ENCODE peak calls at places on chromosomes 4 and X, in nine cellular contexts. C is aorta; A is thyroid gland; I is cardiac muscle cell; F is left ventricle myocardium inferior; P is gastrocnemius medialis; T is effector memory CD4-positive, alpha-beta T cell; E is adrenal gland; L is stomach. H is an unnamed sample. For H3K9me3, the result is how much of the 10 kb centered on the place peaks cover.

GRCh38 chrX:17931855-17932254 is 70.8 kb upstream of the RAI2 start:
- DNase-seq in L (no peak), I (no peak), E (no peak), P (no peak), A (no peak), C (no peak), T (no peak), F (no peak), H (no peak)

GRCh38 chr4:153115322-153116100 is 88.7 kb upstream of the TRIM2 start:
- DNase-seq in L (peak), P (no peak), A (no peak), E (no peak), C (peak), I (no peak), F (no peak), T (peak), H (peak)

GRCh38 chr4:159747983-159748382 is 645.1 kb downstream of the RAPGEF2 start:
- DNase-seq in A (no peak), E (no peak), P (no peak), I (no peak), F (no peak), T (no peak), L (no peak), C (no peak), H (no peak)

GRCh38 chrX:11458175-11458574 is 165.0 kb downstream of the AMELX start:
- DNase-seq in L (no peak), P (peak), F (no peak), C (no peak), T (no peak), A (peak), I (no peak), E (no peak), H (no peak)

GRCh38 chr4:127470290-127470809 is 162.4 kb upstream of the INTU start:
- DNase-seq in E (no peak), L (no peak), A (no peak), C (no peak), F (no peak), I (no peak), P (no peak), T (no peak), H (no peak)

GRCh38 chrX:840556-840955 is 210.0 kb downstream of the SHOX start:
- DNase-seq in T (no peak), A (no peak), P (no peak), C (no peak), E (no peak), F (no peak), I (no peak), L (no peak), H (no peak)

GRCh38 chrX:11890843-11891514 is 132.9 kb downstream of the MSL3 start:
- DNase-seq in A (no peak), T (no peak), I (no peak), P (peak), F (peak), L (no peak), E (peak), C (peak), H (no peak)

GRCh38 chr4:111546881-111547280 is 598.4 kb upstream of the FAM241A start:
- DNase-seq in L (no peak), A (no peak), P (no peak), E (no peak), T (no peak), C (no peak), I (no peak), F (no peak), H (no peak)

GRCh38 chrX:133574716-133575115 is 159.4 kb upstream of the GPC4 start:
- DNase-seq in A (no peak), F (no peak), I (no peak), C (no peak), P (no peak), E (no peak), L (no peak), T (no peak), H (no peak)

GRCh38 chr4:69875986-69876542 is 16.1 kb upstream of the SULT1E1 start:
- DNase-seq in I (no peak), C (no peak), A (no peak), T (no peak), E (no peak), F (no peak), L (no peak), P (no peak), H (no peak)

GRCh38 chr4:31089815-31090214 is 369.6 kb downstream of the PCDH7 start:
- DNase-seq in F (peak), L (peak), T (no peak), P (no peak), A (peak), C (no peak), E (no peak), I (peak), H (no peak)

GRCh38 chrX:132614297-132614696 is 125.5 kb upstream of the MBNL3 start:
- DNase-seq in C (no peak), I (peak), L (no peak), T (no peak), A (no peak), F (no peak), P (no peak), E (peak), H (no peak)

GRCh38 chr4:156992943-156993342 is 21.3 kb upstream of the PDGFC start:
- DNase-seq in C (no peak), E (no peak), A (no peak), I (no peak), L (no peak), T (no peak), P (no peak), F (no peak), H (no peak)

GRCh38 chr4:5753766-5754528 is 42.9 kb downstream of the EVC start:
- DNase-seq in E (no peak), A (peak), P (no peak), L (no peak), I (no peak), C (peak), F (no peak), T (no peak), H (no peak)

GRCh38 chr4:1232661-1233621 is 16.0 kb downstream of the CTBP1 start:
- DNase-seq in C (peak), T (no peak), L (no peak), E (peak), A (no peak), F (peak), P (no peak), I (no peak), H (no peak)
- H3K9me3 ChIP-seq in C (under half), T (under half), L (under half), E (under half), A (under half), F (under half), P (under half), I (under half), H (under half)

GRCh38 chrX:122246937-122247336 is 937.1 kb upstream of the GRIA3 start:
- DNase-seq in C (no peak), P (no peak), I (no peak), T (no peak), L (no peak), A (no peak), F (no peak), E (no peak), H (no peak)
- H3K9me3 ChIP-seq in C (under half), P (under half), I (under half), T (under half), L (under half), A (under half), F (under half), E (under half), H (under half)

GRCh38 chr4:81550005-81550896 is 78.5 kb upstream of the RASGEF1B start:
- DNase-seq in A (no peak), P (no peak), L (no peak), T (no peak), E (peak), F (no peak), I (no peak), C (no peak), H (no peak)
- H3K9me3 ChIP-seq in A (under half), P (under half), L (under half), T (under half), E (under half), F (under half), I (under half), C (under half), H (under half)

DNA sequence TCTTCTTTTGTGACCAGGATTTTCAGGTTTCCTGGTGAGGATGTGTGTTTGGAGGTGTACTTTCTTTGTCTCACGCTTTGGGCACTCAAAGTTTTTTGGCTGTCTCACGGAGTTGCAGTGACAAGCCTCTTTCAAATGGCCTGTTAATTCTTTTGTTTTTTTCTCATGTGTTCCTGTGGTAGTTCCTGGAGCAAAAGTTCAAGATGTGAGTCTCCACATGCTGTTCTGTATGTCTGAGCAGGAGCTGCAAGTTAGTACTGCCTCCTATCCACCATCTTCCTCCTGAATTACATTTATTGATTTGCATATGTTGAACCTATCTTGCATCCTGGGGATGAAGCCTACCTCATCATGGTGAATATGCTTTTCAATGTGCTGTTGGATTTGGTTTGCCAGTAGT is 118.5 kb downstream of the VSIG4 start:
- DNase-seq in L (no peak), I (no peak), T (no peak), A (no peak), F (no peak), C (no peak), P (no peak), E (no peak), H (no peak)
- H3K9me3 ChIP-seq in L (under half), I (under half), T (under half), A (under half), F (under half), C (under half), P (under half), E (under half), H (under half)

GRCh38 chr4:148254818-148255366 is 187.3 kb downstream of the NR3C2 start:
- DNase-seq in T (no peak), E (no peak), F (no peak), A (no peak), L (no peak), C (no peak), I (no peak), P (no peak), H (no peak)
- H3K9me3 ChIP-seq in T (under half), E (under half), F (under half), A (under half), L (under half), C (under half), I (under half), P (under half), H (under half)

DNA sequence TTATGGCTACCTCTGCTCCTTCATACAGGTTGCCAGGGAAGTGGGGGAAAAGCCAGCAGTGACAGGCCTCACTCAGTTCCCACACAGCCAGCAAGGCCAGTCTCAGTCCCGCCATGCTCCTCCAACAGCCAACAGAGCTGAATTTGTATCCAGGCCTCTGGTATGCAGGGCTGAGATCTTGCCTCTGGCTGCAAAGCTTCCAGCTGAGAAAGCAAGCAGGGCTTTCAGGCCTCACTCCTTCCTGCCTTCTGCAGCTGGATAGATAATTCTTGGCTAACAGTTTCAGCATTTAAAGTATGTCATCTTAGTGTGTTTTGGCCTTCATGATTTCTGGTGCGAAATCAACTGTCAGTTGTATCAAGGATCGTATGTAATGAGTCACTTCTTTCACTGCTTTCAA is 103.6 kb downstream of the GNL3L start:
- DNase-seq in C (no peak), F (no peak), E (no peak), T (no peak), P (no peak), I (no peak), A (no peak), L (no peak), H (no peak)
- H3K9me3 ChIP-seq in C (under half), F (under half), E (under half), T (under half), P (under half), I (under half), A (under half), L (under half), H (under half)

GRCh38 chrX:47992093-47992375 is 11.8 kb downstream of the ZNF182 start:
- DNase-seq in T (no peak), L (no peak), E (no peak), A (peak), F (no peak), P (no peak), I (no peak), C (no peak), H (no peak)
- H3K9me3 ChIP-seq in T (under half), L (under half), E (under half), A (under half), F (under half), P (under half), I (under half), C (under half), H (under half)

GRCh38 chr4:73166212-73166611 is 92.4 kb downstream of the ANKRD17 start:
- DNase-seq in T (no peak), F (no peak), E (no peak), C (no peak), A (no peak), P (no peak), L (no peak), I (no peak), H (no peak)
- H3K9me3 ChIP-seq in T (under half), F (under half), E (under half), C (under half), A (under half), P (under half), L (under half), I (under half), H (under half)

H was measured in T-helper 17 cell.